ENCODE peak calls at places on chromosome 5, in four cellular contexts. M, A, C and O are unnamed samples.

GRCh38 chr5:61768692-61769281 is 436.7 kb downstream of the ZSWIM6 start:
- DNase-seq in C (peak; percentile 38), M (peak; percentile 4), A (no peak), O (peak; percentile 69)

GRCh38 chr5:56506586-56506985 is 273.5 kb upstream of the ANKRD55 start:
- DNase-seq in A (no peak), M (no peak), C (no peak), O (no peak)

GRCh38 chr5:61631438-61631941 is 299.4 kb downstream of the ZSWIM6 start:
- DNase-seq in A (peak; percentile 38), C (peak; percentile 19), M (no peak), O (peak; percentile 23)

GRCh38 chr5:87074934-87075541 is 192.6 kb upstream of the RASA1 start:
- DNase-seq in A (no peak), C (no peak), M (no peak), O (peak; percentile 2)

GRCh38 chr5:107937710-107938355 is 267.1 kb upstream of the EFNA5 start:
- DNase-seq in A (peak; percentile 12), M (no peak), C (no peak), O (no peak)

GRCh38 chr5:77231470-77232138 is 21.1 kb downstream of the PDE8B start:
- DNase-seq in C (no peak), M (no peak), A (no peak), O (no peak)

GRCh38 chr5:84411832-84412605 is 27.3 kb upstream of the EDIL3 start:
- DNase-seq in A (peak; percentile 68), C (peak; percentile 3), M (no peak), O (no peak)

GRCh38 chr5:80185095-80185494 is 70.8 kb downstream of the SERINC5 start:
- DNase-seq in A (no peak), M (no peak), C (no peak), O (no peak)

GRCh38 chr5:37717613-37718431 is 122.0 kb downstream of the GDNF start:
- DNase-seq in M (no peak), C (peak; percentile 53), A (peak; percentile 92), O (peak; percentile 22)

GRCh38 chr5:151357792-151358191 is 10.4 kb upstream of the SLC36A2 start:
- DNase-seq in M (no peak), C (peak; percentile 5), A (no peak), O (no peak)

GRCh38 chr5:161306354-161306990 is 240.1 kb downstream of the GABRB2 start:
- DNase-seq in M (no peak), A (no peak), C (no peak), O (no peak)

GRCh38 chr5:141783599-141784296 is 94.5 kb downstream of the PCDH1 start:
- DNase-seq in A (no peak), M (no peak), C (no peak), O (peak; percentile 66)

GRCh38 chr5:114010362-114010761 is 351.5 kb upstream of the KCNN2 start:
- DNase-seq in M (no peak), A (peak; percentile 3), C (peak; percentile 45), O (no peak)

GRCh38 chr5:150066901-150067396 is 19.4 kb downstream of the CSF1R start:
- DNase-seq in M (no peak), A (peak; percentile 60), C (peak; percentile 88), O (no peak)

GRCh38 chr5:39980056-39980455 is 555.3 kb upstream of the DAB2 start:
- DNase-seq in M (no peak), A (no peak), C (peak; percentile 1), O (no peak)

GRCh38 chr5:75611324-75612210 is at the start of gene ANKDD1B:
- DNase-seq in A (peak; percentile 57), C (peak; percentile 59), M (peak; percentile 29), O (peak; percentile 65)

GRCh38 chr5:112276996-112277395 is 142.1 kb downstream of the EPB41L4A start:
- DNase-seq in C (no peak), M (no peak), A (no peak), O (peak; percentile 24)

GRCh38 chr5:140965905-140966292 is 377 bp upstream of the PCDHAC2 start:
- DNase-seq in M (no peak), A (no peak), C (no peak), O (no peak)

GRCh38 chr5:122896598-122897282 is 51.3 kb downstream of the SNX24 start:
- DNase-seq in C (peak; percentile 57), A (peak; percentile 87), M (no peak), O (no peak)

GRCh38 chr5:122236270-122236669 is 75.8 kb upstream of the SNCAIP start:
- DNase-seq in C (peak; percentile 39), M (no peak), A (no peak), O (no peak)

DNA sequence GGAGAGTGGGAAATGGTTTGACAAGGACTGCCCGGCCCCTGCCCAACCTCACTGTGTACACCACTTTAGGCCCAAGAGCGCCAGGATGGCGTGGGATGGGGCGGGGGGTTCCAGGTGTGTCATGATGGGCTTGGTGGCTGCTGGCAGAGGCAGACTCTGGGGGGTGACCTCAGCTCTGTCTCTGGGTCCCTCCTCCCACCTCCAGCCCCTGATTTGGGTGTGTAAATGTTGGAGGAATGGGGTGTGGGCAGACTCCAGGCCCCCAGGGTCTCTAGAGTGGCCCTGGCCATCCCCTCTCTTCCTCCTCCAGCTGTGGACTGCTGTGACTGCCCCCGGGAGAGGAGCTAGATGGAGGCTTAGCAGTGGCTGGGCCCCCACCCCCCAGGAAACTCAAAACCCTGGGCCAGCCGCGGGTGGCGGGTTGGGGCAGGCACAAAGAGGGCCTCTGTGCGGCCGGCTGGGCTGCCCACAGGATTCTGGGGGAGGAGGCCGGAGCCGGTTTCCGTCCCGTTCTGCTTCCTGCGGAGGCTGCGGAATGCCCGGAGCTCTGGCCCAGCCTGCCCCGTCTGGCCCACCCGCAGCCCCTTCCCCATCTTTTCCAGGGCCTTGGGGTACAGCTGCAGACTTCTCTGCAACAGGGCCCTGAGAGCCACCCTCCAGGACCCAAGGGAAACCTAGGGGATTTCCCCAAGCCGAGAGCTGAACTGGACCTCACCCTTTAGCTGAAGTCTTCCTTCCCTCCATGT is 23.1 kb downstream of the CXXC5 start:
- DNase-seq in C (no peak), A (no peak), M (no peak), O (peak; percentile 49)
- H3K4me3 ChIP-seq in C (no peak overlapping the region), A (no peak overlapping the region), M (no peak overlapping the region), O (no peak overlapping the region)

DNA sequence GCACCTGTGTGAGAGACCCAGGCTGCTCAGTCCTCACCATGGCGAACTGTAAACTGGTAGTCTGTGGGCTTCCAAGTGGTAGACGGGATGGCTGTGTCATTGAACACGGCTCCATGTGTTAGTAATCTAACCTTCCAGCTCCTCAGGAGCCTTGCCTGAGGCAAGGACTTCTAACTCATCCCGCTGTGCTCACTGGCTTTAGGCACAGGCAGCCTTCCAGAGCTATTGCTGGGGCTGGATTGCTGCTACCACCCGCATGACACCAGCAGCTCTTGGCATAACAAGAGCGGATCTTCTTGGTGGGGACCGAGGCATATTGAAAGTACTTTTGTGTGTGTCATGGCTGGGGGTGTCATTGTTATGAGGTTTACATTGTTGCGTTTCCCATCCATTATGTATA is 759.3 kb downstream of the TAF11L14 start:
- DNase-seq in C (peak; percentile 1), M (no peak), A (no peak), O (no peak)
- H3K4me3 ChIP-seq in C (no peak overlapping the region), M (no peak overlapping the region), A (no peak overlapping the region), O (no peak overlapping the region)

GRCh38 chr5:65268520-65268919 is 213.2 kb downstream of the ADAMTS6 start:
- DNase-seq in A (peak; percentile 33), C (no peak), M (no peak), O (no peak)
- H3K4me3 ChIP-seq in A (no peak overlapping the region), C (no peak overlapping the region), M (no peak overlapping the region), O (no peak overlapping the region)

GRCh38 chr5:172114875-172115422 is 73.1 kb downstream of the STK10 start:
- DNase-seq in M (no peak), A (no peak), C (no peak), O (no peak)
- H3K4me3 ChIP-seq in M (no peak overlapping the region), A (no peak overlapping the region), C (no peak overlapping the region), O (no peak overlapping the region)

GRCh38 chr5:110506378-110506777 is 220.1 kb downstream of the TMEM232 start:
- DNase-seq in C (no peak), M (no peak), A (no peak), O (no peak)
- H3K4me3 ChIP-seq in C (no peak overlapping the region), M (no peak overlapping the region), A (no peak overlapping the region), O (no peak overlapping the region)